ENCODE peak calls at places on chromosomes 4 and X, in four cellular contexts. O is K562, M is HL-60, H is GM12891. N is an unnamed sample.

GRCh38 chrX:103356023-103356798 is at the start of gene TCEAL9:
- DNase-seq in O (peak; percentile 14), M (no peak), H (no peak), N (no peak)

GRCh38 chr4:167290684-167291083 is 56.4 kb upstream of the SPOCK3 start:
- DNase-seq in H (no peak), O (no peak), M (no peak), N (no peak)

GRCh38 chr4:113784497-113785254 is 23.1 kb upstream of the CAMK2D start:
- DNase-seq in O (no peak), M (no peak), H (no peak), N (no peak)

GRCh38 chr4:149972407-149972806 is 105.8 kb upstream of the DCLK2 start:
- DNase-seq in O (no peak), H (no peak), M (no peak), N (no peak)

GRCh38 chr4:56653461-56654237 is 27.4 kb downstream of the HOPX start:
- DNase-seq in M (peak; percentile 40), O (no peak), H (no peak), N (no peak)

GRCh38 chr4:31458813-31459212 is 738.6 kb downstream of the PCDH7 start:
- DNase-seq in M (no peak), H (no peak), O (no peak), N (no peak)

GRCh38 chrX:39850630-39851152 is 247.1 kb downstream of the BCOR start:
- DNase-seq in H (no peak), O (peak; percentile 77), M (peak; percentile 89), N (no peak)

GRCh38 chrX:100413231-100413630 is 3.2 kb upstream of the PCDH19 start:
- DNase-seq in O (peak; percentile 36), H (no peak), M (peak; percentile 51), N (peak; percentile 2)

GRCh38 chr4:102299302-102299701 is 46.0 kb downstream of the SLC39A8 start:
- DNase-seq in M (no peak), O (no peak), H (no peak), N (no peak)

GRCh38 chr4:145055533-145056257 is 42.3 kb downstream of the ANAPC10 start:
- DNase-seq in O (no peak), M (no peak), H (no peak), N (no peak)

GRCh38 chrX:13256562-13256961 is 63.3 kb downstream of the ATXN3L start:
- DNase-seq in M (no peak), O (no peak), H (no peak), N (peak; percentile 40)

GRCh38 chrX:33434256-33435092 is 223.1 kb upstream of the DMD start:
- DNase-seq in H (peak; percentile 5), O (peak; percentile 15), M (peak; percentile 40), N (no peak)

GRCh38 chr4:143433231-143433630 is 80.3 kb upstream of the SMARCA5 start:
- DNase-seq in H (no peak), M (no peak), O (no peak), N (no peak)

GRCh38 chr4:154491341-154491679 is 289 bp downstream of the DCHS2 start:
- DNase-seq in M (no peak), O (no peak), H (peak; percentile 36), N (no peak)

GRCh38 chr4:509374-509676 is 10.3 kb downstream of the PIGG start:
- DNase-seq in O (no peak), H (no peak), M (no peak), N (no peak)

GRCh38 chr4:127997534-127998388 is 32.6 kb downstream of the ABHD18 start:
- DNase-seq in M (peak; percentile 11), O (no peak), H (peak; percentile 19), N (peak; percentile 44)

GRCh38 chr4:138945401-138945800 is 70.2 kb upstream of the NOCT start:
- DNase-seq in M (no peak), O (no peak), H (no peak), N (no peak)

GRCh38 chr4:153465583-153465921 is 608 bp upstream of the TMEM131L start:
- DNase-seq in M (peak; percentile 45), O (peak; percentile 60), H (peak; percentile 26), N (no peak)

GRCh38 chrX:24117288-24117687 is 32.2 kb upstream of the ZFX start:
- DNase-seq in M (no peak), O (no peak), H (no peak), N (no peak)

GRCh38 chrX:134908235-134908834 is 82.5 kb upstream of the SMIM10 start:
- DNase-seq in H (no peak), O (peak; percentile 10), M (peak; percentile 1), N (no peak)

GRCh38 chrX:70030242-70030823 is 19.4 kb downstream of the AWAT2 start:
- DNase-seq in M (peak; percentile 61), O (peak; percentile 60), H (peak; percentile 15), N (no peak)

GRCh38 chrX:74230094-74230493 is 73.9 kb upstream of the ZCCHC13 start:
- DNase-seq in H (no peak), O (no peak), M (no peak), N (no peak)

DNA sequence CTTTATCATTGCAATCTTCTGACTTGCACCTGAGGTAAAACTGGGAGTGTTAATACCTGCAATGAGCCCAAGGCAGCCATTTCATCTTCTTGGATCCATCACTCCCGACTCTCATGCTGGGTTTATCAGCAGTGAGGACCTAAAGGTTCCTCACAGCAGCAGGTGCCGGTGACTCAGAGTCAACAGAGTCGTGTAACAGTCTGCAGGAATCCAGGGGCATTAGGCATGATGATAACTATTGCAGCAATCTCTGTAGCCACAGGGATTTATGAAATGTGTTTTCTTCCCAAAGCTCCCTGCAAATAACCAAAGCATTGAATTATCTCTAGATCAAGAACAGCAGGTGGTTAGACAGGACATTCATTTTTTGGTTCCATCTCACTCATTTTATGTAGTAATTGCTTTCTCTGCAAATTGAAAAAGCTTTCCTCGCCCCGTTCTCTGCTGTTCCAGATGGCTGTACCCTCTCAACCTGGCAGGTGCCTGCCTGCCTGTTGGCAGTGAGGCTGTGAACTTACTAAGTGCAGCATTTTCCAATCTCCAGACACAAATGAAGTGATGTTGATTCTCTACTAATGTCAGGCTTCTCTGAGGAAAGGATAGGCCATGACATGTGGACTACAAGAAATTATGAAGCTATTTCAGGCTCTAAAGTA is 48.1 kb upstream of the TSPAN7 start:
- DNase-seq in M (no peak), O (no peak), H (no peak), N (no peak)
- TF ChIP-seq SPI1 in M (no peak), O (no peak), H (no peak), N (no peak)

GRCh38 chrX:123731258-123731986 is 1.4 kb downstream of the THOC2 start:
- DNase-seq in O (peak; percentile 42), M (peak; percentile 26), H (no peak), N (no peak)
- TF ChIP-seq SPI1 in O (no peak), M (no peak), H (no peak), N (no peak)

GRCh38 chr4:108834167-108834566 is 71.3 kb upstream of the ETNPPL start:
- DNase-seq in O (no peak), M (no peak), H (no peak), N (no peak)

GRCh38 chr4:108840426-108840975 is 77.6 kb upstream of the ETNPPL start:
- DNase-seq in H (no peak), O (no peak), M (no peak), N (no peak)

GRCh38 chr4:108838451-108838850 is 75.6 kb upstream of the ETNPPL start:
- DNase-seq in O (no peak), M (no peak), H (no peak), N (no peak)

GRCh38 chr4:108834787-108835384 is 72.0 kb upstream of the ETNPPL start:
- DNase-seq in M (no peak), H (no peak), O (no peak), N (no peak)

GRCh38 chr4:108839333-108839732 is 76.5 kb upstream of the ETNPPL start:
- DNase-seq in H (no peak), O (no peak), M (no peak), N (no peak)
- TF ChIP-seq SPI1 in H (no peak), O (no peak), M (no peak), N (no peak)

GRCh38 chrX:153554519-153555167 is 37.2 kb downstream of the ATP2B3 start:
- DNase-seq in O (peak; percentile 68), M (peak; percentile 68), H (peak; percentile 75), N (no peak)
- TF ChIP-seq SPI1 in O (no peak), M (no peak), H (no peak), N (no peak)

GRCh38 chrX:31036895-31037294 is 34.9 kb downstream of the FTHL17 start:
- DNase-seq in H (no peak), O (peak; percentile 28), M (peak; percentile 14), N (no peak)
- TF ChIP-seq SPI1 in H (no peak), O (no peak), M (no peak), N (no peak)

GRCh38 chrX:53227224-53227765 is 2.3 kb upstream of the KDM5C start:
- DNase-seq in H (no peak), O (no peak), M (peak; percentile 45), N (no peak)

GRCh38 chrX:53230116-53230515 is 5.1 kb upstream of the KDM5C start:
- DNase-seq in M (no peak), O (no peak), H (no peak), N (no peak)

GRCh38 chrX:53224860-53225797 is at the start of gene KDM5C:
- DNase-seq in H (peak; percentile 78), O (peak; percentile 95), M (peak; percentile 96), N (peak; percentile 79)

GRCh38 chrX:53223068-53223693 is 1.8 kb downstream of the KDM5C start:
- DNase-seq in H (no peak), O (no peak), M (no peak), N (no peak)

GRCh38 chrX:53223955-53224859 is 800 bp downstream of the KDM5C start:
- DNase-seq in O (peak; percentile 46), H (no peak), M (no peak), N (no peak)
- TF ChIP-seq SPI1 in O (no peak), H (no peak), M (no peak), N (no peak)

GRCh38 chr4:114813961-114814360 is 215.4 kb downstream of the UGT8 start:
- DNase-seq in O (no peak), H (no peak), M (no peak), N (no peak)
- TF ChIP-seq SPI1 in O (no peak), H (no peak), M (no peak), N (no peak)

N was measured in GM12878.